ENCODE peak calls at places on chromosome 22, in nine cellular contexts. One of them, this sample, is unnamed.

GRCh38 chr22:27995801-27996528 is 76.9 kb upstream of the PITPNB start:
- DNase-seq in ovary: no peak
- DNase-seq in IMR-90: no peak
- DNase-seq in sigmoid colon: peak
- DNase-seq in endothelial cell of umbilical vein: no peak
- DNase-seq in NB4: no peak
- DNase-seq in A549: no peak
- DNase-seq in transverse colon: peak
- DNase-seq in uterus: peak
- DNase-seq in this sample: no peak

GRCh38 chr22:48496226-48496845 is 1331.3 kb downstream of the BRD1 start:
- DNase-seq in ovary: no peak
- DNase-seq in IMR-90: no peak
- DNase-seq in sigmoid colon: no peak
- DNase-seq in endothelial cell of umbilical vein: no peak
- DNase-seq in NB4: no peak
- DNase-seq in A549: no peak
- DNase-seq in transverse colon: no peak
- DNase-seq in uterus: no peak
- DNase-seq in this sample: no peak

GRCh38 chr22:16824718-16825687 is at the start of gene XKR3:
- DNase-seq in ovary: no peak
- DNase-seq in IMR-90: no peak
- DNase-seq in sigmoid colon: no peak
- DNase-seq in endothelial cell of umbilical vein: no peak
- DNase-seq in NB4: peak
- DNase-seq in A549: no peak
- DNase-seq in transverse colon: no peak
- DNase-seq in uterus: no peak
- DNase-seq in this sample: no peak

GRCh38 chr22:30241576-30242371 is 4.8 kb downstream of the LIF start:
- DNase-seq in ovary: no peak
- DNase-seq in IMR-90: peak
- DNase-seq in sigmoid colon: no peak
- DNase-seq in endothelial cell of umbilical vein: no peak
- DNase-seq in NB4: no peak
- DNase-seq in A549: no peak
- DNase-seq in transverse colon: no peak
- DNase-seq in uterus: no peak
- DNase-seq in this sample: no peak

GRCh38 chr22:17891427-17892167 is 117.3 kb upstream of the BID start:
- DNase-seq in ovary: no peak
- DNase-seq in IMR-90: no peak
- DNase-seq in sigmoid colon: no peak
- DNase-seq in endothelial cell of umbilical vein: no peak
- DNase-seq in NB4: peak
- DNase-seq in A549: peak
- DNase-seq in transverse colon: peak
- DNase-seq in uterus: no peak
- DNase-seq in this sample: no peak

GRCh38 chr22:18994056-18994455 is 58.0 kb upstream of the PRODH start:
- DNase-seq in ovary: no peak
- DNase-seq in IMR-90: no peak
- DNase-seq in sigmoid colon: no peak
- DNase-seq in endothelial cell of umbilical vein: no peak
- DNase-seq in NB4: no peak
- DNase-seq in A549: no peak
- DNase-seq in transverse colon: no peak
- DNase-seq in uterus: no peak
- DNase-seq in this sample: no peak

GRCh38 chr22:30328466-30329049 is 1.8 kb upstream of the TBC1D10A start:
- DNase-seq in ovary: no peak
- DNase-seq in IMR-90: no peak
- DNase-seq in sigmoid colon: no peak
- DNase-seq in endothelial cell of umbilical vein: no peak
- DNase-seq in NB4: no peak
- DNase-seq in A549: no peak
- DNase-seq in transverse colon: no peak
- DNase-seq in uterus: no peak
- DNase-seq in this sample: no peak

GRCh38 chr22:42073568-42074152 is 388 bp upstream of the PHETA2 start:
- DNase-seq in ovary: peak
- DNase-seq in IMR-90: no peak
- DNase-seq in sigmoid colon: no peak
- DNase-seq in endothelial cell of umbilical vein: no peak
- DNase-seq in NB4: no peak
- DNase-seq in A549: no peak
- DNase-seq in transverse colon: no peak
- DNase-seq in uterus: no peak
- DNase-seq in this sample: no peak

GRCh38 chr22:40633036-40633435 is 3.5 kb downstream of the MRTFA start:
- DNase-seq in ovary: no peak
- DNase-seq in IMR-90: no peak
- DNase-seq in sigmoid colon: no peak
- DNase-seq in endothelial cell of umbilical vein: no peak
- DNase-seq in NB4: no peak
- DNase-seq in A549: no peak
- DNase-seq in transverse colon: no peak
- DNase-seq in uterus: no peak
- DNase-seq in this sample: no peak

GRCh38 chr22:48576333-48577013 is 1251.2 kb downstream of the BRD1 start:
- DNase-seq in ovary: no peak
- DNase-seq in IMR-90: no peak
- DNase-seq in sigmoid colon: no peak
- DNase-seq in endothelial cell of umbilical vein: no peak
- DNase-seq in NB4: peak
- DNase-seq in A549: peak
- DNase-seq in transverse colon: no peak
- DNase-seq in uterus: no peak
- DNase-seq in this sample: no peak

GRCh38 chr22:40728731-40729189 is 49.5 kb downstream of the MCHR1 start:
- DNase-seq in ovary: no peak
- DNase-seq in IMR-90: no peak
- DNase-seq in sigmoid colon: no peak
- DNase-seq in endothelial cell of umbilical vein: no peak
- DNase-seq in NB4: no peak
- DNase-seq in A549: no peak
- DNase-seq in transverse colon: peak
- DNase-seq in uterus: no peak
- DNase-seq in this sample: no peak

GRCh38 chr22:45149671-45150070 is 14.1 kb upstream of the NUP50 start:
- DNase-seq in ovary: no peak
- DNase-seq in IMR-90: peak
- DNase-seq in sigmoid colon: no peak
- DNase-seq in endothelial cell of umbilical vein: no peak
- DNase-seq in NB4: no peak
- DNase-seq in A549: no peak
- DNase-seq in transverse colon: no peak
- DNase-seq in uterus: no peak
- DNase-seq in this sample: no peak

GRCh38 chr22:29938285-29938693 is 55.3 kb downstream of the MTMR3 start:
- DNase-seq in ovary: no peak
- DNase-seq in IMR-90: peak
- DNase-seq in sigmoid colon: no peak
- DNase-seq in endothelial cell of umbilical vein: no peak
- DNase-seq in NB4: no peak
- DNase-seq in A549: no peak
- DNase-seq in transverse colon: no peak
- DNase-seq in uterus: no peak
- DNase-seq in this sample: no peak

GRCh38 chr22:27682438-27682837 is 119.1 kb downstream of the MN1 start:
- DNase-seq in ovary: no peak
- DNase-seq in IMR-90: no peak
- DNase-seq in sigmoid colon: no peak
- DNase-seq in endothelial cell of umbilical vein: no peak
- DNase-seq in NB4: peak
- DNase-seq in A549: no peak
- DNase-seq in transverse colon: no peak
- DNase-seq in uterus: no peak
- DNase-seq in this sample: no peak

GRCh38 chr22:27846910-27847309 is 45.4 kb upstream of the MN1 start:
- DNase-seq in ovary: no peak
- DNase-seq in IMR-90: no peak
- DNase-seq in sigmoid colon: no peak
- DNase-seq in endothelial cell of umbilical vein: no peak
- DNase-seq in NB4: no peak
- DNase-seq in A549: no peak
- DNase-seq in transverse colon: no peak
- DNase-seq in uterus: no peak
- DNase-seq in this sample: no peak

GRCh38 chr22:31286360-31287255 is 5.7 kb downstream of the PIK3IP1 start:
- DNase-seq in ovary: no peak
- DNase-seq in IMR-90: no peak
- DNase-seq in sigmoid colon: peak
- DNase-seq in endothelial cell of umbilical vein: no peak
- DNase-seq in NB4: no peak
- DNase-seq in A549: no peak
- DNase-seq in transverse colon: peak
- DNase-seq in uterus: peak
- DNase-seq in this sample: no peak

DNA sequence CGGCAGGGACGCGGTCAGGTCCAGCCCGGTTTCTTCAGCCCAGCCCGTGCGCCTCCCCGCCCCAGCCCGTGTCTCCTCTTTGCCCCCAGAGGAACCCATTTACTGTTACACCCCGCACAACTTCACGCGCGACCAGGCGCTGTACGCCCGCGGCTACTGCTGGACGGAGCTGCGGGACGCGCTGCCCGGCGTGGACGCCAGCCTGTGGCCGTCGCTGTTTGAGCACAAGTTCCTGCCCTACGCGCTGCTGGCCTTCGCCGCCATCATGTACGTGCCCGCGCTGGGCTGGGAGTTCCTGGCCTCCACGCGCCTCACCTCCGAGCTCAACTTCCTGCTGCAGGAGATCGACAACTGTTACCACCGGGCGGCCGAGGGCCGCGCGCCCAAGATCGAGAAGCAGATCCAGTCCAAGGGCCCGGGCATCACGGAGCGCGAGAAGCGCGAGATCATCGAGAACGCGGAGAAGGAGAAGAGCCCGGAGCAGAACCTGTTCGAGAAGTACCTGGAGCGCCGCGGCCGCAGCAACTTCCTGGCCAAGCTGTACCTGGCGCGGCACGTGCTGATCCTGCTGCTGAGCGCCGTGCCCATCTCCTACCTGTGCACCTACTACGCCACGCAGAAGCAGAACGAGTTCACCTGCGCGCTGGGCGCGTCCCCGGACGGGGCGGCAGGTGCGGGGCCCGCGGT is 6.5 kb downstream of the PANX2 start:
- DNase-seq in ovary: no peak
- DNase-seq in IMR-90: no peak
- DNase-seq in sigmoid colon: peak
- DNase-seq in endothelial cell of umbilical vein: no peak
- DNase-seq in NB4: no peak
- DNase-seq in A549: no peak
- DNase-seq in transverse colon: no peak
- DNase-seq in uterus: no peak
- DNase-seq in this sample: no peak
- H3K4me3 ChIP-seq in ovary: no peak
- H3K4me3 ChIP-seq in IMR-90: no peak
- H3K4me3 ChIP-seq in sigmoid colon: no peak
- H3K4me3 ChIP-seq in endothelial cell of umbilical vein: no peak
- H3K4me3 ChIP-seq in NB4: no peak
- H3K4me3 ChIP-seq in A549: no peak
- H3K4me3 ChIP-seq in transverse colon: no peak
- H3K4me3 ChIP-seq in uterus: no peak
- H3K4me3 ChIP-seq in this sample: no peak

DNA sequence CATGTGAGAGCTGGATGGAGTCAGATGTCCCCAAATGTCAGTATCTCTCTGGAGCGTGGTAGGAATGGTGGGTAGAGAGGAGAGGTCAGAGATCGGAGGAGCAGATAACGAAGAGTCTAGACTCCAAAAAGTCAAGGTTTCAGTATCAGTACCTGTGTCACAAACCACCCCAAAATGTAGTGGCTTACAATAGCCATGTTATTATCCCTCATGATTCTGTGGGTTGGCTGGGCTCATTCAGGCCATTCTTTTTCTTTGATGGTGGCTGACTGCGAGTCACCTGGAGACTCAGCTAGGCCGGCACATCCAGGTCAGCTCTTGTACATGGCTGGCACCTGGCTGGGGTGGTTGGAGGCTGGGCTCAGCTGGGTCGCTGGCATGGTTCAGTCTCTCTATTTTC is 7.3 kb upstream of the SSTR3 start:
- DNase-seq in ovary: no peak
- DNase-seq in IMR-90: no peak
- DNase-seq in sigmoid colon: no peak
- DNase-seq in endothelial cell of umbilical vein: no peak
- DNase-seq in NB4: no peak
- DNase-seq in A549: no peak
- DNase-seq in transverse colon: no peak
- DNase-seq in uterus: no peak
- DNase-seq in this sample: no peak
- TF ChIP-seq POLR2A in ovary: no peak
- TF ChIP-seq POLR2A in IMR-90: no peak
- TF ChIP-seq POLR2A in sigmoid colon: no peak
- TF ChIP-seq POLR2A in endothelial cell of umbilical vein: no peak
- TF ChIP-seq POLR2A in NB4: no peak
- TF ChIP-seq POLR2A in A549: no peak
- TF ChIP-seq POLR2A in transverse colon: no peak
- TF ChIP-seq POLR2A in uterus: no peak
- TF ChIP-seq POLR2A in this sample: no peak

DNA sequence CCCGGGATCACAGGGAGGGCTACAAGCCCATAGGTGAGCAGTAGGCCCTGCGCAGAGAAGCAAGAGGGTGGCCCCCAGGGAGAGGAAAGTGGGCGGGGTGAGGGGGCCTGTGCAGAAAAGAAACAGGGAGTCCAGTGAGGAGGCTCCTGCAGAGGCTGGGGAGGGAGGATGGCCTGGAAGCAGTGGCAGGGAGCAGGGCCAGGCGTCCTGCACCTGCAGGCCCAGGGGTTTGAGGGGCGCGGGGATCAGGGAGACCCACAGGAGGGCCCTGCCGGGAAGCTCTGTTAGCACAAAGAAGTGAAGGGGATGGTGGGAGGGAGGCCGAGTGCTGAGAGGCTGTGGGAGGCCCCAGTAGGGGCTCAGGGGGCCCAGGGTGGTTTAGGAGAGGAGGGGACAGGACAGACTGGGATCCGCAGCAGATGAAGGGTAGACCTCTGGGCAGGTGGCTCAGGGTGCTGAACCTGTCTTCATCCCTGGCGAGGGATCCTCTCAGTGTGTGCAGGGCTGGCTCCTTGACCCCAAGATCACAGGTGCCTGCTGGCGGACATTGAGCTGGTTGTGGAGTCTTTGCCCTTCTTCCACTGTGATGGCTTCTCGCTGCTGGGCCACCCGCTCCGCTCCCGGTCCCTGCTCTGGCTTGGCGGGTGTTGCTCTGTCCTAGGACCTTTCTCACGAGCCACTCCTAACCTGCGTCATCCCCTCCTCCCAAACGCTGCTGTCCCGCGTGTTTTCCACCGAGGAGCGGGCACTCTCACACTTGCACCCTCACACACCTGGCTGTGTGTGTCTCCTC is 31.8 kb upstream of the CELSR1 start:
- DNase-seq in ovary: no peak
- DNase-seq in IMR-90: no peak
- DNase-seq in sigmoid colon: peak
- DNase-seq in endothelial cell of umbilical vein: no peak
- DNase-seq in NB4: no peak
- DNase-seq in A549: no peak
- DNase-seq in transverse colon: no peak
- DNase-seq in uterus: no peak
- DNase-seq in this sample: no peak
- H3K4me3 ChIP-seq in ovary: no peak
- H3K4me3 ChIP-seq in IMR-90: no peak
- H3K4me3 ChIP-seq in sigmoid colon: no peak
- H3K4me3 ChIP-seq in endothelial cell of umbilical vein: no peak
- H3K4me3 ChIP-seq in NB4: no peak
- H3K4me3 ChIP-seq in A549: no peak
- H3K4me3 ChIP-seq in transverse colon: no peak
- H3K4me3 ChIP-seq in uterus: no peak
- H3K4me3 ChIP-seq in this sample: no peak

GRCh38 chr22:38872172-38872830 is at the start of gene CBX6:
- DNase-seq in ovary: peak
- DNase-seq in IMR-90: peak
- DNase-seq in sigmoid colon: peak
- DNase-seq in endothelial cell of umbilical vein: peak
- DNase-seq in NB4: peak
- DNase-seq in A549: peak
- DNase-seq in transverse colon: peak
- DNase-seq in uterus: peak
- DNase-seq in this sample: peak
- TF ChIP-seq POLR2A in ovary: peak
- TF ChIP-seq POLR2A in IMR-90: no peak
- TF ChIP-seq POLR2A in sigmoid colon: peak
- TF ChIP-seq POLR2A in endothelial cell of umbilical vein: peak
- TF ChIP-seq POLR2A in NB4: peak
- TF ChIP-seq POLR2A in A549: peak
- TF ChIP-seq POLR2A in transverse colon: no peak
- TF ChIP-seq POLR2A in uterus: peak
- TF ChIP-seq POLR2A in this sample: no peak

This sample was measured in body of pancreas.